ENCODE peak calls at places on chromosome 18, in seven cellular contexts. A, F, C, Y, N, K and P are unnamed samples.

GRCh38 chr18:44917184-44917864 is 236.6 kb downstream of the SETBP1 start:
- DNase-seq in A (no peak), F (no peak), C (no peak), Y (no peak), N (no peak), K (no peak), P (no peak)

GRCh38 chr18:55432307-55433040 is 155.5 kb downstream of the TCF4 start:
- DNase-seq in A (no peak), F (no peak), C (no peak), Y (no peak), N (no peak), K (no peak), P (no peak)

GRCh38 chr18:39602112-39602511 is 2036.5 kb upstream of the CELF4 start:
- DNase-seq in A (no peak), F (no peak), C (no peak), Y (no peak), N (no peak), K (no peak), P (no peak)

GRCh38 chr18:51342815-51343214 is 145.3 kb upstream of the MEX3C start:
- DNase-seq in A (no peak), F (no peak), C (peak), Y (no peak), N (no peak), K (no peak), P (no peak)

GRCh38 chr18:76803814-76804213 is 18.5 kb upstream of the ZNF236 start:
- DNase-seq in A (peak), F (peak), C (peak), Y (no peak), N (peak), K (peak), P (peak)

GRCh38 chr18:79956276-79956675 is 4.8 kb upstream of the SLC66A2 start:
- DNase-seq in A (no peak), F (no peak), C (no peak), Y (no peak), N (no peak), K (no peak), P (no peak)

GRCh38 chr18:68742206-68742605 is 27.3 kb upstream of the TMX3 start:
- DNase-seq in A (no peak), F (no peak), C (no peak), Y (no peak), N (no peak), K (no peak), P (no peak)

GRCh38 chr18:22168360-22168921 is 948 bp upstream of the GATA6 start:
- DNase-seq in A (no peak), F (peak), C (peak), Y (no peak), N (peak), K (peak), P (peak)

GRCh38 chr18:73279499-73279898 is 411.7 kb upstream of the NETO1 start:
- DNase-seq in A (no peak), F (no peak), C (no peak), Y (no peak), N (no peak), K (no peak), P (no peak)

GRCh38 chr18:51753365-51754057 is 556.0 kb upstream of the MEX3C start:
- DNase-seq in A (no peak), F (no peak), C (no peak), Y (no peak), N (no peak), K (no peak), P (no peak)

GRCh38 chr18:37986665-37987064 is 421.1 kb upstream of the CELF4 start:
- DNase-seq in A (no peak), F (no peak), C (no peak), Y (no peak), N (no peak), K (no peak), P (no peak)

GRCh38 chr18:24342347-24342746 is 55.3 kb downstream of the OSBPL1A start:
- DNase-seq in A (no peak), F (no peak), C (peak), Y (no peak), N (no peak), K (no peak), P (no peak)

GRCh38 chr18:22067109-22067508 is 102.3 kb upstream of the GATA6 start:
- DNase-seq in A (no peak), F (no peak), C (no peak), Y (no peak), N (no peak), K (no peak), P (no peak)

GRCh38 chr18:40877096-40877495 is 1077.9 kb upstream of the PIK3C3 start:
- DNase-seq in A (no peak), F (no peak), C (peak), Y (no peak), N (no peak), K (no peak), P (no peak)

GRCh38 chr18:24499814-24500601 is 39.6 kb downstream of the HRH4 start:
- DNase-seq in A (no peak), F (no peak), C (peak), Y (no peak), N (no peak), K (no peak), P (no peak)

GRCh38 chr18:42893991-42894390 is 221.5 kb downstream of the RIT2 start:
- DNase-seq in A (no peak), F (no peak), C (no peak), Y (no peak), N (no peak), K (no peak), P (no peak)

GRCh38 chr18:79538635-79539034 is 141.0 kb upstream of the CTDP1 start:
- DNase-seq in A (no peak), F (no peak), C (no peak), Y (no peak), N (no peak), K (no peak), P (no peak)

GRCh38 chr18:79533146-79533545 is 137.4 kb downstream of the NFATC1 start:
- DNase-seq in A (no peak), F (no peak), C (no peak), Y (no peak), N (no peak), K (no peak), P (no peak)

GRCh38 chr18:9665311-9665710 is 42.8 kb upstream of the RAB31 start:
- DNase-seq in A (no peak), F (no peak), C (no peak), Y (no peak), N (no peak), K (no peak), P (no peak)

GRCh38 chr18:62128157-62128556 is 58.7 kb downstream of the PIGN start:
- DNase-seq in A (no peak), F (no peak), C (peak), Y (no peak), N (no peak), K (no peak), P (no peak)

GRCh38 chr18:62126776-62127175 is 60.1 kb downstream of the PIGN start:
- DNase-seq in A (no peak), F (no peak), C (no peak), Y (no peak), N (no peak), K (no peak), P (no peak)

GRCh38 chr18:62125702-62126101 is 61.2 kb downstream of the PIGN start:
- DNase-seq in A (no peak), F (no peak), C (no peak), Y (no peak), N (no peak), K (no peak), P (no peak)

DNA sequence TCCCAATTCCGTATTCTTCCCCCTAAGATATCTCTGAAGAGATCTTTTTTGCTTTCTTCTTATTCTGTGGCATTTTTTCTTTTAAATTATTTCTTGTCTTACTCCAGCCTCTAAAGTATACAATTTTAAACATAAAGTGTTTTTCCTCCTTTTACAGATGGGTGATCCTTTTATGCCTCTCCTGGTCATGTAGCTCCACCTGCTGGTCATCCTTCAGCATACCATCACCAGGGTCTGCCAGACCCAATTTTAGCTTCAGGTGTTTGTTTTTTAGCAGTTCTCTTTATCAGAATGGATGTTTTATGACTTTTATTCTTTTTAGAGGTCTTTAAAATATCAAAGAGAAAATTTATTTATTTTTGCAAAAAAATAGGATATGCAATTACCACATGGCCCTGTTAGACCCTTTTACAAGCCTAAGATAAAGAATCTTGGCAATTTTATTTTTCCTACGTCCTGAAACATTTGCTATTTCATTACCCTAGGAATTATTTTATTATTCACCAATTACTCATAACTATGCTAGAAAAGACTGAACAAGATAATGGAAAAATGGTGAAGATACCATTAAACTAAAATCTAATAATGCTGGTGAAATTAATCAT is 55.4 kb downstream of the PIGN start:
- DNase-seq in A (peak), F (peak), C (peak), Y (peak), N (peak), K (peak), P (peak)
- TF ChIP-seq CTCF in A (peak), F (peak), C (peak), Y (peak), N (peak), K (peak), P (peak)

GRCh38 chr18:32772580-32773186 is at the start of gene KLHL14:
- DNase-seq in A (no peak), F (no peak), C (no peak), Y (no peak), N (no peak), K (no peak), P (no peak)

GRCh38 chr18:32771169-32771751 is 1.6 kb downstream of the KLHL14 start:
- DNase-seq in A (no peak), F (no peak), C (no peak), Y (no peak), N (peak), K (no peak), P (no peak)

GRCh38 chr18:32770651-32771168 is 2.1 kb downstream of the KLHL14 start:
- DNase-seq in A (no peak), F (no peak), C (no peak), Y (no peak), N (no peak), K (no peak), P (peak)

GRCh38 chr18:32773187-32773712 is 427 bp upstream of the KLHL14 start:
- DNase-seq in A (no peak), F (no peak), C (no peak), Y (no peak), N (no peak), K (no peak), P (no peak)

DNA sequence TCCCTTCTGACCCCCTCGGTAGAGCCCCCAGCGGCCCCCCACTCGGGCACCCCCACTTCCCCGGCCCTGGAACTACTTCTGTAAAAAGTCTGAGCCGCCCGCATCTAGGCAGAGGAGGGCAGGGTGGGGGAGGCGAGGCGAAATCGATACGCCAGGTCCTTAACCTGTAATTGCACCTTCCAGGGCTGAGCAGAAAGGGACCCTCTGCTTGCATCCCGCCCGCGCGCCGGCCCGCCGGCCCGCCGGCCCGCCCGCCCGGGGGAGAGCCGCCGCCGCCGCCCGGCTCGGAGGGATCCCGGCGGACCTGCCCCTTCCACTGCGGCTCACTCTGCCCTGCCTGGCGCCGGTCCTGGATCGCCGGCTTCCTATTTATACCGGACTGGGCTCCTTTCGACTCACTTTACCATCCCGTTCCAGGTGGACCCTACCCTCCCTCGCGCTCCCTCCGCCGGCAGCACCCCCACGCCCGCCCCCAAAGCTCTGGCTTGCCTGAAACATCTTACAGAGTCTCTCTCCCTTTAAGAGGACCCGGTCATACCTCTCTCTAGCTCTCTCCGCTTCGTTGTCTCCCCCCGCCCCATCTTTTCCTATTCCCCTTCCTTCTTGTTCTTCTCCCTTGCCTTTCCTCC is 838 bp downstream of the KLHL14 start:
- DNase-seq in A (no peak), F (no peak), C (no peak), Y (no peak), N (peak), K (no peak), P (peak)
- H3K4me3 ChIP-seq in A (no peak), F (peak), C (no peak), Y (peak), N (peak), K (no peak), P (no peak)

GRCh38 chr18:58106674-58107058 is 62.6 kb downstream of the NEDD4L start:
- DNase-seq in A (no peak), F (no peak), C (no peak), Y (no peak), N (no peak), K (no peak), P (no peak)
- TF ChIP-seq CTCF in A (no peak), F (no peak), C (no peak), Y (no peak), N (no peak), K (no peak), P (no peak)

DNA sequence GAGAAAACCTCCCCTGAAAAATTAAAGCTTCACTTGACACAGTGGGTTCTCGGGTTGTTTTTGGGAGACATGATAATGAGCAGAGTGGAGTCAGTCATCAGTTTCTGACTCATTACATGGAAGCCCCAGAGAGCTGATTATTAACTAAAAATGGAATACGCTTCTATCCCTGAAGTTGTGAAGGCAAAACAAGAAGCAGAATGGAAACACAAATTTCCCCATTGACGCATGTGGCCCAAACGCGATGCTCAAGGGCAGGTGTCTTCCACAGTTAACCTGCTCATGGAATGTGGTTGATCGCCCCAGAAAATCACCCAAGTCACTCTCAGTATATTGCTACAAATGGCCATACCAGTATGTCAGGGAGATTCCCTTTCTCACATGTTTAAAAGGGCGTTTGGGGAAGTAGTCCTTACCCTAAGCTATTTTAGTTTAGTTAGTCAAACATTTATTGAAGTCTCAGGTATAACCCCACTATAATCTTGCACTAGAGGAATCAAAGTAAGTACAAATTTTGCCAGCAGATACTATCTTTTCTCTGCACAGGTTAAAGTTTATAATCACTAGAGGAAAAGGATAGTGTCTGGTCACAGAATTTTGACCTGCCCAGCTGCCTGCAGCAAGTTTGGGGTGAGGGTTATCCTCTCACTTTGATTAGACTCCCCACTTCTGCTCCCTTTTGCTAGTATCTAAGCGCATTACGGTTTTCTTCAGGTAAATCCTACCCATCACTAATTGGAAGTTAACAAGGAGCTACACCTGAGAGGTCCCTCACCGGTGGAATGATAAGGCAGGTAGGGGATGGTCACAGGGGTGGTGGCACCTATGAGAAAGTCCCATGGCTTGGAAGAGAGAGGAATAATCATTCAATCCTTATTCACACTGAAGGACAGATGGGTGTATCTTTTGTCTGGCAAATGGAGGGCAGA is 7.8 kb downstream of the BCL2 start:
- DNase-seq in A (no peak), F (no peak), C (no peak), Y (no peak), N (no peak), K (no peak), P (no peak)
- H3K4me3 ChIP-seq in A (no peak), F (no peak), C (no peak), Y (no peak), N (no peak), K (no peak), P (no peak)